ENCODE peak calls at places on chromosome X, in nine cellular contexts. F, Z, A, E, Q, J, I, R and D are unnamed samples.
A peak's percentile ranks its signal among the peaks of the same experiment; 100 is the strongest.

GRCh38 chrX:70132877-70133302 is 357 bp upstream of the IGBP1 start:
- DNase-seq in F (no peak), Z (no peak), A (no peak), E (no peak), Q (no peak), J (no peak), I (no peak), R (no peak), D (no peak)

GRCh38 chrX:54842638-54843037 is 35.1 kb downstream of the MAGED2 start:
- DNase-seq in F (no peak), Z (no peak), A (no peak), E (no peak), Q (no peak), J (no peak), I (no peak), R (no peak), D (no peak)

GRCh38 chrX:118521435-118521834 is 25.8 kb downstream of the DOCK11 start:
- DNase-seq in F (no peak), Z (no peak), A (peak; percentile 81), E (no peak), Q (no peak), J (peak; percentile 68), I (no peak), R (peak; percentile 82), D (peak; percentile 33)

GRCh38 chrX:135191838-135192237 is 20.6 kb upstream of the CT55 start:
- DNase-seq in F (no peak), Z (no peak), A (no peak), E (no peak), Q (no peak), J (no peak), I (no peak), R (no peak), D (no peak)

GRCh38 chrX:100731441-100732281 is at the start of gene SYTL4:
- DNase-seq in F (peak; percentile 87), Z (no peak), A (no peak), E (peak; percentile 57), Q (no peak), J (no peak), I (no peak), R (peak; percentile 46), D (no peak)

GRCh38 chrX:152635941-152636340 is 1.8 kb upstream of the GABRQ start:
- DNase-seq in F (no peak), Z (peak; percentile 49), A (peak; percentile 61), E (peak; percentile 46), Q (no peak), J (peak; percentile 12), I (peak; percentile 19), R (peak; percentile 66), D (peak; percentile 13)

GRCh38 chrX:83845397-83845796 is 15.5 kb upstream of the CYLC1 start:
- DNase-seq in F (no peak), Z (peak; percentile 2), A (peak; percentile 9), E (peak; percentile 1), Q (no peak), J (peak; percentile 7), I (peak; percentile 33), R (peak; percentile 43), D (no peak)

GRCh38 chrX:51568586-51568985 is 50.1 kb downstream of the CENPVL3 start:
- DNase-seq in F (no peak), Z (peak; percentile 38), A (peak; percentile 67), E (no peak), Q (no peak), J (peak; percentile 92), I (no peak), R (peak; percentile 57), D (peak; percentile 67)

GRCh38 chrX:103329991-103330390 is at the start of gene TCEAL7:
- DNase-seq in F (no peak), Z (no peak), A (peak; percentile 61), E (no peak), Q (no peak), J (no peak), I (no peak), R (peak; percentile 55), D (no peak)

GRCh38 chrX:22389544-22390243 is 117.0 kb downstream of the CBLL2 start:
- DNase-seq in F (no peak), Z (peak; percentile 75), A (peak; percentile 84), E (peak; percentile 88), Q (no peak), J (peak; percentile 67), I (no peak), R (peak; percentile 73), D (peak; percentile 30)

GRCh38 chrX:63503541-63503940 is 152.4 kb upstream of the SPIN4 start:
- DNase-seq in F (no peak), Z (peak; percentile 23), A (no peak), E (peak; percentile 1), Q (no peak), J (peak; percentile 6), I (no peak), R (peak; percentile 52), D (no peak)

GRCh38 chrX:84205276-84205675 is 17.3 kb upstream of the RPS6KA6 start:
- DNase-seq in F (no peak), Z (no peak), A (no peak), E (no peak), Q (no peak), J (no peak), I (no peak), R (no peak), D (no peak)

GRCh38 chrX:154437398-154437752 is 421 bp downstream of the GDI1 start:
- DNase-seq in F (no peak), Z (no peak), A (no peak), E (no peak), Q (no peak), J (no peak), I (no peak), R (no peak), D (no peak)
- H3K27ac ChIP-seq in F (peak overlapping the region; percentile 86), Z (peak overlapping the region; percentile 94), A (peak overlapping the region; percentile 65), E (peak overlapping the region; percentile 55), Q (peak overlapping the region; percentile 95), J (peak overlapping the region; percentile 43), I (peak overlapping the region; percentile 14), R (peak overlapping the region; percentile 59), D (no peak overlapping the region)

GRCh38 chrX:15607067-15607466 is 6.3 kb upstream of the ACE2 start:
- DNase-seq in F (no peak), Z (no peak), A (no peak), E (no peak), Q (no peak), J (no peak), I (no peak), R (no peak), D (no peak)
- H3K4me3 ChIP-seq in F (no peak overlapping the region), Z (no peak overlapping the region), A (no peak overlapping the region), E (no peak overlapping the region), Q (no peak overlapping the region), J (no peak overlapping the region), I (no peak overlapping the region), R (no peak overlapping the region), D (no peak overlapping the region)

DNA sequence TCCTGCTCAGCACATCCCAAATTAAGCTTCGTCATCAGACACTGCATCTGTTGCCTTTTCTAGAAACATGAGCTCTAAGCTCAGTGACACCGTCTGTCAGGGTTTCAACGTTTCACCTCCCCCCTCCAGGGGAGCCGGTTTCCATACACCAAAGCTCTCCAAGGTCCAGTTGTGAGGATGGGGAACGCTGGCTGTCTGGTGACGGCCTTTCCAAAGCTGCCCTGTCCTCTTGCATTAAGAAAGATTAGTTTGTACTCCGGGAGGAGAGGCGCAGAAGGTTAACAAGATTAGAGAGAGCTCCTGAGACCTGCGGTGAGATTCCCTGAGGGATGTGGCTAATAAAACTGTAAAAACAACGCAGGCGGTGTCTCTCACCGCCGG is 43.2 kb downstream of the ASMT start:
- DNase-seq in F (no peak), Z (no peak), A (no peak), E (no peak), Q (no peak), J (no peak), I (no peak), R (no peak), D (no peak)
- H3K27ac ChIP-seq in F (peak overlapping the region; percentile 10), Z (no peak overlapping the region), A (no peak overlapping the region), E (peak overlapping the region; percentile 38), Q (peak overlapping the region; percentile 41), J (no peak overlapping the region), I (peak overlapping the region; percentile 45), R (no peak overlapping the region), D (no peak overlapping the region)

GRCh38 chrX:68694429-68695205 is 47.2 kb downstream of the STARD8 start:
- DNase-seq in F (no peak), Z (no peak), A (no peak), E (no peak), Q (no peak), J (no peak), I (no peak), R (peak; percentile 45), D (no peak)
- H3K4me3 ChIP-seq in F (peak overlapping the region; percentile 39), Z (no peak overlapping the region), A (peak overlapping the region; percentile 26), E (peak overlapping the region; percentile 72), Q (peak overlapping the region; percentile 54), J (no peak overlapping the region), I (no peak overlapping the region), R (peak overlapping the region; percentile 73), D (peak overlapping the region; percentile 64)

GRCh38 chrX:133607419-133608348 is 192.4 kb upstream of the GPC4 start:
- DNase-seq in F (no peak), Z (no peak), A (no peak), E (no peak), Q (no peak), J (no peak), I (no peak), R (peak; percentile 26), D (no peak)

GRCh38 chrX:133610056-133610455 is 194.8 kb upstream of the GPC4 start:
- DNase-seq in F (no peak), Z (no peak), A (peak; percentile 41), E (no peak), Q (no peak), J (no peak), I (no peak), R (peak; percentile 20), D (no peak)

GRCh38 chrX:133609151-133609550 is 193.9 kb upstream of the GPC4 start:
- DNase-seq in F (no peak), Z (no peak), A (no peak), E (no peak), Q (no peak), J (no peak), I (no peak), R (no peak), D (no peak)

GRCh38 chrX:133608406-133608805 is 193.1 kb upstream of the GPC4 start:
- DNase-seq in F (no peak), Z (no peak), A (peak; percentile 60), E (no peak), Q (no peak), J (peak; percentile 1), I (no peak), R (peak; percentile 67), D (no peak)

GRCh38 chrX:133606990-133607389 is 191.7 kb upstream of the GPC4 start:
- DNase-seq in F (no peak), Z (no peak), A (no peak), E (no peak), Q (no peak), J (no peak), I (no peak), R (no peak), D (no peak)
- H3K27ac ChIP-seq in F (no peak overlapping the region), Z (no peak overlapping the region), A (no peak overlapping the region), E (no peak overlapping the region), Q (no peak overlapping the region), J (no peak overlapping the region), I (no peak overlapping the region), R (no peak overlapping the region), D (no peak overlapping the region)